ENCODE peak calls at places on chromosome 5, in eight cellular contexts. One of them, this sample, is unnamed.

GRCh38 chr5:167442922-167443321 is 848.5 kb upstream of the WWC1 start:
- DNase-seq in ovary: no peak
- DNase-seq in stomach: no peak
- DNase-seq in sigmoid colon: no peak
- DNase-seq in A549: no peak
- DNase-seq in suprapubic skin: no peak
- DNase-seq in HepG2: no peak
- DNase-seq in K562: no peak
- DNase-seq in this sample: no peak

GRCh38 chr5:123176224-123176937 is 87.3 kb downstream of the PRDM6 start:
- DNase-seq in suprapubic skin: no peak
- DNase-seq in A549: no peak
- DNase-seq in sigmoid colon: no peak
- DNase-seq in stomach: no peak
- DNase-seq in HepG2: no peak
- DNase-seq in ovary: no peak
- DNase-seq in K562: no peak
- DNase-seq in this sample: no peak

GRCh38 chr5:168076561-168076991 is 214.9 kb upstream of the WWC1 start:
- DNase-seq in HepG2: peak
- DNase-seq in K562: no peak
- DNase-seq in A549: peak
- DNase-seq in sigmoid colon: peak
- DNase-seq in stomach: no peak
- DNase-seq in ovary: no peak
- DNase-seq in suprapubic skin: no peak
- DNase-seq in this sample: peak

GRCh38 chr5:181167814-181168488 is 20.6 kb downstream of the OR2V2 start:
- DNase-seq in sigmoid colon: no peak
- DNase-seq in ovary: no peak
- DNase-seq in HepG2: no peak
- DNase-seq in stomach: no peak
- DNase-seq in suprapubic skin: no peak
- DNase-seq in A549: peak
- DNase-seq in K562: peak
- DNase-seq in this sample: no peak

GRCh38 chr5:60978968-60979367 is 34.0 kb downstream of the NDUFAF2 start:
- DNase-seq in stomach: no peak
- DNase-seq in suprapubic skin: no peak
- DNase-seq in HepG2: no peak
- DNase-seq in A549: no peak
- DNase-seq in ovary: no peak
- DNase-seq in K562: no peak
- DNase-seq in sigmoid colon: no peak
- DNase-seq in this sample: no peak

GRCh38 chr5:111134080-111134479 is 41.9 kb downstream of the WDR36 start:
- DNase-seq in sigmoid colon: no peak
- DNase-seq in ovary: no peak
- DNase-seq in HepG2: no peak
- DNase-seq in K562: no peak
- DNase-seq in stomach: no peak
- DNase-seq in suprapubic skin: no peak
- DNase-seq in A549: no peak
- DNase-seq in this sample: no peak

GRCh38 chr5:176875783-176876505 is 23.2 kb downstream of the HK3 start:
- DNase-seq in ovary: no peak
- DNase-seq in stomach: no peak
- DNase-seq in sigmoid colon: no peak
- DNase-seq in suprapubic skin: no peak
- DNase-seq in A549: no peak
- DNase-seq in K562: no peak
- DNase-seq in HepG2: no peak
- DNase-seq in this sample: no peak

GRCh38 chr5:123438902-123439301 is 15.7 kb upstream of the CEP120 start:
- DNase-seq in suprapubic skin: no peak
- DNase-seq in HepG2: no peak
- DNase-seq in ovary: no peak
- DNase-seq in K562: no peak
- DNase-seq in stomach: no peak
- DNase-seq in A549: peak
- DNase-seq in sigmoid colon: no peak
- DNase-seq in this sample: no peak

GRCh38 chr5:58133631-58134296 is 326.1 kb downstream of the PLK2 start:
- DNase-seq in A549: peak
- DNase-seq in stomach: no peak
- DNase-seq in K562: no peak
- DNase-seq in ovary: no peak
- DNase-seq in suprapubic skin: no peak
- DNase-seq in sigmoid colon: no peak
- DNase-seq in HepG2: no peak
- DNase-seq in this sample: no peak

GRCh38 chr5:102418531-102418930 is 80.3 kb downstream of the SLCO6A1 start:
- DNase-seq in HepG2: no peak
- DNase-seq in sigmoid colon: no peak
- DNase-seq in suprapubic skin: no peak
- DNase-seq in ovary: no peak
- DNase-seq in K562: no peak
- DNase-seq in A549: no peak
- DNase-seq in stomach: no peak
- DNase-seq in this sample: no peak

GRCh38 chr5:39892708-39893107 is 467.9 kb upstream of the DAB2 start:
- DNase-seq in suprapubic skin: no peak
- DNase-seq in sigmoid colon: no peak
- DNase-seq in A549: no peak
- DNase-seq in K562: no peak
- DNase-seq in ovary: no peak
- DNase-seq in HepG2: no peak
- DNase-seq in stomach: no peak
- DNase-seq in this sample: no peak

GRCh38 chr5:50653946-50654345 is 12.5 kb upstream of the PARP8 start:
- DNase-seq in K562: no peak
- DNase-seq in sigmoid colon: no peak
- DNase-seq in ovary: no peak
- DNase-seq in HepG2: no peak
- DNase-seq in stomach: no peak
- DNase-seq in suprapubic skin: no peak
- DNase-seq in A549: no peak
- DNase-seq in this sample: no peak

GRCh38 chr5:68251804-68252648 is 36.5 kb downstream of the PIK3R1 start:
- DNase-seq in HepG2: no peak
- DNase-seq in stomach: no peak
- DNase-seq in A549: no peak
- DNase-seq in sigmoid colon: peak
- DNase-seq in ovary: no peak
- DNase-seq in K562: no peak
- DNase-seq in suprapubic skin: no peak
- DNase-seq in this sample: no peak

GRCh38 chr5:18329346-18329745 is 695.1 kb downstream of the TAF11L14 start:
- DNase-seq in sigmoid colon: no peak
- DNase-seq in HepG2: no peak
- DNase-seq in suprapubic skin: no peak
- DNase-seq in K562: no peak
- DNase-seq in stomach: no peak
- DNase-seq in ovary: no peak
- DNase-seq in A549: peak
- DNase-seq in this sample: no peak

GRCh38 chr5:59843511-59844230 is 49.9 kb downstream of the PDE4D start:
- DNase-seq in HepG2: peak
- DNase-seq in ovary: no peak
- DNase-seq in stomach: no peak
- DNase-seq in A549: no peak
- DNase-seq in suprapubic skin: no peak
- DNase-seq in sigmoid colon: no peak
- DNase-seq in K562: no peak
- DNase-seq in this sample: no peak

GRCh38 chr5:78472469-78473106 is 112.2 kb downstream of the SCAMP1 start:
- DNase-seq in stomach: no peak
- DNase-seq in ovary: no peak
- DNase-seq in K562: no peak
- DNase-seq in sigmoid colon: no peak
- DNase-seq in A549: no peak
- DNase-seq in HepG2: peak
- DNase-seq in suprapubic skin: no peak
- DNase-seq in this sample: no peak
- TF ChIP-seq CTCF in stomach: no peak
- TF ChIP-seq CTCF in ovary: no peak
- TF ChIP-seq CTCF in K562: peak
- TF ChIP-seq CTCF in sigmoid colon: no peak
- TF ChIP-seq CTCF in A549: peak
- TF ChIP-seq CTCF in HepG2: peak
- TF ChIP-seq CTCF in suprapubic skin: no peak
- TF ChIP-seq CTCF in this sample: no peak

GRCh38 chr5:93512799-93513198 is 68.2 kb downstream of the NR2F1-AS1 start:
- DNase-seq in K562: no peak
- DNase-seq in stomach: no peak
- DNase-seq in A549: no peak
- DNase-seq in sigmoid colon: no peak
- DNase-seq in ovary: no peak
- DNase-seq in suprapubic skin: no peak
- DNase-seq in HepG2: no peak
- DNase-seq in this sample: no peak

GRCh38 chr5:93510626-93511420 is 70.2 kb downstream of the NR2F1-AS1 start:
- DNase-seq in suprapubic skin: no peak
- DNase-seq in ovary: no peak
- DNase-seq in HepG2: no peak
- DNase-seq in K562: no peak
- DNase-seq in sigmoid colon: no peak
- DNase-seq in stomach: no peak
- DNase-seq in A549: no peak
- DNase-seq in this sample: no peak

GRCh38 chr5:93513298-93513697 is 67.7 kb downstream of the NR2F1-AS1 start:
- DNase-seq in K562: no peak
- DNase-seq in suprapubic skin: no peak
- DNase-seq in sigmoid colon: no peak
- DNase-seq in A549: no peak
- DNase-seq in HepG2: no peak
- DNase-seq in ovary: no peak
- DNase-seq in stomach: no peak
- DNase-seq in this sample: no peak

DNA sequence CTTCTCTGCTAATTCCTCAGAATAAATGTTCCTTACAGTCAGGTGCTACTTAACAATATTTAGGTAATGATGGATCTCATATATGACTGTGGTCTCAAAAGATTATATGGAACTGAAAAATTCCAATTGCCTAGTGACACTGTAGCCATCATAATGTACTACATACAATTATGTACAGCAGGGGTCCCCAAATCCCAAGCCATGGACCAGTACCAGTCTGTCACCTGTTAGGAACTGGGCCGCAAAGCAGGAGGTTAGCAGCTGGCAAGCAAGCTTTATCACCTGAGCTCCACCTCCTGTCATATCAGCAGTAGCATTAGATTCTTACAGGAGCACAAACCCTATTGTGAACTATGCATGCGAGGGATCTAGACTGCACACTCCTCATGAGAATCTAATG is 69.6 kb downstream of the NR2F1-AS1 start:
- DNase-seq in K562: no peak
- DNase-seq in ovary: no peak
- DNase-seq in A549: no peak
- DNase-seq in HepG2: peak
- DNase-seq in sigmoid colon: no peak
- DNase-seq in stomach: no peak
- DNase-seq in suprapubic skin: no peak
- DNase-seq in this sample: no peak
- TF ChIP-seq POLR2A in K562: no peak
- TF ChIP-seq POLR2A in ovary: no peak
- TF ChIP-seq POLR2A in A549: no peak
- TF ChIP-seq POLR2A in HepG2: no peak
- TF ChIP-seq POLR2A in sigmoid colon: no peak
- TF ChIP-seq POLR2A in stomach: no peak
- TF ChIP-seq POLR2A in suprapubic skin: no peak
- TF ChIP-seq POLR2A in this sample: no peak

DNA sequence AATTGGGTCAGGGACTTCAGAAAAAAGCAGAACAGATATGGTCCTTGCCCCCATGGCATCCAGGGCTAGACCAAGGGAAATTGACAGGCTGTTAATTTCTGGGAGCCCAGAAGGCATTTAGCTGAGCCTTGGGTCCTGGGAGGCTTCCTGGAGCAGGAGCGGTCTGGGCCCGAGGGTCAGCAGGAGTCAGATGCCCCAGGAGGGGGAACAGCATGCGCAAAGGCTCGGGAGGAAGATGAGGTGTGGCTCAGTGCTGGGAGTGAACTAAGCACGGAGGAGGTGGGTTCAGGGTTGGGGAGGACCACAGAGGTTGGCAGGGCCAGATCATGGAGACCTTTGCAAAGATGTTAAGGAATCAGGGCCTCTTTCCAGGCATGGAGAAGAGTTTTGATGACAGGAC is 48.2 kb upstream of the NEURL1B start:
- DNase-seq in HepG2: no peak
- DNase-seq in A549: no peak
- DNase-seq in ovary: no peak
- DNase-seq in K562: no peak
- DNase-seq in suprapubic skin: no peak
- DNase-seq in stomach: no peak
- DNase-seq in sigmoid colon: no peak
- DNase-seq in this sample: no peak
- TF ChIP-seq EP300 in HepG2: no peak
- TF ChIP-seq EP300 in A549: no peak
- TF ChIP-seq EP300 in ovary: no peak
- TF ChIP-seq EP300 in K562: no peak
- TF ChIP-seq EP300 in suprapubic skin: no peak
- TF ChIP-seq EP300 in stomach: no peak
- TF ChIP-seq EP300 in sigmoid colon: no peak
- TF ChIP-seq EP300 in this sample: no peak

GRCh38 chr5:15191012-15191411 is 309.0 kb upstream of the FBXL7 start:
- DNase-seq in A549: no peak
- DNase-seq in suprapubic skin: no peak
- DNase-seq in stomach: no peak
- DNase-seq in K562: no peak
- DNase-seq in ovary: no peak
- DNase-seq in HepG2: no peak
- DNase-seq in sigmoid colon: no peak
- DNase-seq in this sample: no peak
- TF ChIP-seq CTCF in A549: no peak
- TF ChIP-seq CTCF in suprapubic skin: no peak
- TF ChIP-seq CTCF in stomach: no peak
- TF ChIP-seq CTCF in K562: no peak
- TF ChIP-seq CTCF in ovary: no peak
- TF ChIP-seq CTCF in HepG2: no peak
- TF ChIP-seq CTCF in sigmoid colon: no peak
- TF ChIP-seq CTCF in this sample: no peak

GRCh38 chr5:137754236-137754960 is at the start of gene HNRNPA0:
- DNase-seq in ovary: peak
- DNase-seq in A549: peak
- DNase-seq in HepG2: peak
- DNase-seq in stomach: peak
- DNase-seq in suprapubic skin: peak
- DNase-seq in sigmoid colon: peak
- DNase-seq in K562: peak
- DNase-seq in this sample: peak
- TF ChIP-seq POLR2A in ovary: peak
- TF ChIP-seq POLR2A in A549: peak
- TF ChIP-seq POLR2A in HepG2: peak
- TF ChIP-seq POLR2A in stomach: peak
- TF ChIP-seq POLR2A in suprapubic skin: peak
- TF ChIP-seq POLR2A in sigmoid colon: peak
- TF ChIP-seq POLR2A in K562: peak
- TF ChIP-seq POLR2A in this sample: peak